ENCODE peak calls at places on chromosomes 4 and X, in eight cellular contexts. One of them, this sample, is unnamed.

GRCh38 chr4:169201144-169202124 is 69.3 kb downstream of the SH3RF1 start:
- DNase-seq in T-helper 9 cell: no peak
- DNase-seq in HT1080: no peak
- DNase-seq in stimulated activated CD8-positive, alpha-beta memory T cell treated with anti-CD3 and anti-CD28 coated beads, Interleukin-7, amount 100 ng/mL, for 1 hour: no peak
- DNase-seq in effector memory CD8-positive, alpha-beta T cell: no peak
- DNase-seq in cardiac muscle cell: no peak
- DNase-seq in NCI-H1105: no peak
- DNase-seq in NCI-H1092 treated with DMSO at 0.1 percent for 48 hours: no peak
- DNase-seq in this sample: no peak

GRCh38 chr4:125703443-125703842 is 388.7 kb downstream of the FAT4 start:
- DNase-seq in T-helper 9 cell: no peak
- DNase-seq in HT1080: peak; percentile 37
- DNase-seq in stimulated activated CD8-positive, alpha-beta memory T cell treated with anti-CD3 and anti-CD28 coated beads, Interleukin-7, amount 100 ng/mL, for 1 hour: no peak
- DNase-seq in effector memory CD8-positive, alpha-beta T cell: no peak
- DNase-seq in cardiac muscle cell: no peak
- DNase-seq in NCI-H1105: no peak
- DNase-seq in NCI-H1092 treated with DMSO at 0.1 percent for 48 hours: no peak
- DNase-seq in this sample: no peak

GRCh38 chr4:121900132-121900983 is 30.1 kb upstream of the BBS7 start:
- DNase-seq in T-helper 9 cell: peak; percentile 23
- DNase-seq in HT1080: peak; percentile 48
- DNase-seq in stimulated activated CD8-positive, alpha-beta memory T cell treated with anti-CD3 and anti-CD28 coated beads, Interleukin-7, amount 100 ng/mL, for 1 hour: no peak
- DNase-seq in effector memory CD8-positive, alpha-beta T cell: peak; percentile 48
- DNase-seq in cardiac muscle cell: peak; percentile 69
- DNase-seq in NCI-H1105: no peak
- DNase-seq in NCI-H1092 treated with DMSO at 0.1 percent for 48 hours: peak; percentile 4
- DNase-seq in this sample: peak; percentile 11

GRCh38 chr4:121726642-121727268 is 30.0 kb upstream of the ANXA5 start:
- DNase-seq in T-helper 9 cell: no peak
- DNase-seq in HT1080: peak; percentile 67
- DNase-seq in stimulated activated CD8-positive, alpha-beta memory T cell treated with anti-CD3 and anti-CD28 coated beads, Interleukin-7, amount 100 ng/mL, for 1 hour: no peak
- DNase-seq in effector memory CD8-positive, alpha-beta T cell: peak; percentile 17
- DNase-seq in cardiac muscle cell: peak; percentile 57
- DNase-seq in NCI-H1105: no peak
- DNase-seq in NCI-H1092 treated with DMSO at 0.1 percent for 48 hours: peak; percentile 44
- DNase-seq in this sample: peak; percentile 36

GRCh38 chr4:112857461-112857860 is 192.0 kb upstream of the ANK2 start:
- DNase-seq in T-helper 9 cell: no peak
- DNase-seq in HT1080: peak; percentile 93
- DNase-seq in stimulated activated CD8-positive, alpha-beta memory T cell treated with anti-CD3 and anti-CD28 coated beads, Interleukin-7, amount 100 ng/mL, for 1 hour: no peak
- DNase-seq in effector memory CD8-positive, alpha-beta T cell: no peak
- DNase-seq in cardiac muscle cell: no peak
- DNase-seq in NCI-H1105: no peak
- DNase-seq in NCI-H1092 treated with DMSO at 0.1 percent for 48 hours: no peak
- DNase-seq in this sample: peak; percentile 24

GRCh38 chrX:48896611-48897011 is 957 bp downstream of the TIMM17B start:
- DNase-seq in T-helper 9 cell: no peak
- DNase-seq in HT1080: no peak
- DNase-seq in stimulated activated CD8-positive, alpha-beta memory T cell treated with anti-CD3 and anti-CD28 coated beads, Interleukin-7, amount 100 ng/mL, for 1 hour: no peak
- DNase-seq in effector memory CD8-positive, alpha-beta T cell: no peak
- DNase-seq in cardiac muscle cell: no peak
- DNase-seq in NCI-H1105: no peak
- DNase-seq in NCI-H1092 treated with DMSO at 0.1 percent for 48 hours: no peak
- DNase-seq in this sample: peak; percentile 7

GRCh38 chr4:186724861-186725419 is 1.3 kb upstream of the FAT1 start:
- DNase-seq in T-helper 9 cell: no peak
- DNase-seq in HT1080: peak; percentile 28
- DNase-seq in stimulated activated CD8-positive, alpha-beta memory T cell treated with anti-CD3 and anti-CD28 coated beads, Interleukin-7, amount 100 ng/mL, for 1 hour: no peak
- DNase-seq in effector memory CD8-positive, alpha-beta T cell: no peak
- DNase-seq in cardiac muscle cell: peak; percentile 23
- DNase-seq in NCI-H1105: no peak
- DNase-seq in NCI-H1092 treated with DMSO at 0.1 percent for 48 hours: peak; percentile 19
- DNase-seq in this sample: no peak

GRCh38 chr4:158211288-158211687 is 1.0 kb downstream of the TMEM144 start:
- DNase-seq in T-helper 9 cell: no peak
- DNase-seq in HT1080: no peak
- DNase-seq in stimulated activated CD8-positive, alpha-beta memory T cell treated with anti-CD3 and anti-CD28 coated beads, Interleukin-7, amount 100 ng/mL, for 1 hour: no peak
- DNase-seq in effector memory CD8-positive, alpha-beta T cell: no peak
- DNase-seq in cardiac muscle cell: peak; percentile 2
- DNase-seq in NCI-H1105: no peak
- DNase-seq in NCI-H1092 treated with DMSO at 0.1 percent for 48 hours: no peak
- DNase-seq in this sample: no peak

GRCh38 chrX:11757729-11758399 is at the start of gene MSL3:
- DNase-seq in T-helper 9 cell: no peak
- DNase-seq in HT1080: peak; percentile 45
- DNase-seq in stimulated activated CD8-positive, alpha-beta memory T cell treated with anti-CD3 and anti-CD28 coated beads, Interleukin-7, amount 100 ng/mL, for 1 hour: peak; percentile 13
- DNase-seq in effector memory CD8-positive, alpha-beta T cell: peak; percentile 45
- DNase-seq in cardiac muscle cell: peak; percentile 83
- DNase-seq in NCI-H1105: no peak
- DNase-seq in NCI-H1092 treated with DMSO at 0.1 percent for 48 hours: peak; percentile 57
- DNase-seq in this sample: peak; percentile 71

GRCh38 chrX:40107291-40108083 is 9.7 kb upstream of the BCOR start:
- DNase-seq in T-helper 9 cell: no peak
- DNase-seq in HT1080: no peak
- DNase-seq in stimulated activated CD8-positive, alpha-beta memory T cell treated with anti-CD3 and anti-CD28 coated beads, Interleukin-7, amount 100 ng/mL, for 1 hour: no peak
- DNase-seq in effector memory CD8-positive, alpha-beta T cell: no peak
- DNase-seq in cardiac muscle cell: peak; percentile 73
- DNase-seq in NCI-H1105: peak; percentile 73
- DNase-seq in NCI-H1092 treated with DMSO at 0.1 percent for 48 hours: peak; percentile 71
- DNase-seq in this sample: no peak

GRCh38 chr4:2781911-2782310 is 11.0 kb upstream of the SH3BP2 start:
- DNase-seq in T-helper 9 cell: no peak
- DNase-seq in HT1080: no peak
- DNase-seq in stimulated activated CD8-positive, alpha-beta memory T cell treated with anti-CD3 and anti-CD28 coated beads, Interleukin-7, amount 100 ng/mL, for 1 hour: no peak
- DNase-seq in effector memory CD8-positive, alpha-beta T cell: no peak
- DNase-seq in cardiac muscle cell: no peak
- DNase-seq in NCI-H1105: no peak
- DNase-seq in NCI-H1092 treated with DMSO at 0.1 percent for 48 hours: no peak
- DNase-seq in this sample: no peak

GRCh38 chrX:107683124-107683895 is 55.0 kb downstream of the PRPS1 start:
- DNase-seq in T-helper 9 cell: no peak
- DNase-seq in HT1080: no peak
- DNase-seq in stimulated activated CD8-positive, alpha-beta memory T cell treated with anti-CD3 and anti-CD28 coated beads, Interleukin-7, amount 100 ng/mL, for 1 hour: no peak
- DNase-seq in effector memory CD8-positive, alpha-beta T cell: no peak
- DNase-seq in cardiac muscle cell: no peak
- DNase-seq in NCI-H1105: no peak
- DNase-seq in NCI-H1092 treated with DMSO at 0.1 percent for 48 hours: no peak
- DNase-seq in this sample: no peak

GRCh38 chr4:48271048-48271452 is 1.4 kb upstream of the TEC start:
- DNase-seq in T-helper 9 cell: no peak
- DNase-seq in HT1080: no peak
- DNase-seq in stimulated activated CD8-positive, alpha-beta memory T cell treated with anti-CD3 and anti-CD28 coated beads, Interleukin-7, amount 100 ng/mL, for 1 hour: no peak
- DNase-seq in effector memory CD8-positive, alpha-beta T cell: no peak
- DNase-seq in cardiac muscle cell: no peak
- DNase-seq in NCI-H1105: no peak
- DNase-seq in NCI-H1092 treated with DMSO at 0.1 percent for 48 hours: no peak
- DNase-seq in this sample: no peak

GRCh38 chr4:184459413-184459812 is 14.9 kb downstream of the IRF2 start:
- DNase-seq in T-helper 9 cell: no peak
- DNase-seq in HT1080: peak; percentile 63
- DNase-seq in stimulated activated CD8-positive, alpha-beta memory T cell treated with anti-CD3 and anti-CD28 coated beads, Interleukin-7, amount 100 ng/mL, for 1 hour: no peak
- DNase-seq in effector memory CD8-positive, alpha-beta T cell: no peak
- DNase-seq in cardiac muscle cell: no peak
- DNase-seq in NCI-H1105: no peak
- DNase-seq in NCI-H1092 treated with DMSO at 0.1 percent for 48 hours: no peak
- DNase-seq in this sample: no peak

GRCh38 chrX:80807606-80808159 is 2.0 kb downstream of the BRWD3 start:
- DNase-seq in T-helper 9 cell: no peak
- DNase-seq in HT1080: no peak
- DNase-seq in stimulated activated CD8-positive, alpha-beta memory T cell treated with anti-CD3 and anti-CD28 coated beads, Interleukin-7, amount 100 ng/mL, for 1 hour: no peak
- DNase-seq in effector memory CD8-positive, alpha-beta T cell: no peak
- DNase-seq in cardiac muscle cell: no peak
- DNase-seq in NCI-H1105: no peak
- DNase-seq in NCI-H1092 treated with DMSO at 0.1 percent for 48 hours: peak; percentile 38
- DNase-seq in this sample: no peak

GRCh38 chr4:53651142-53651720 is 59.9 kb upstream of the LNX1 start:
- DNase-seq in T-helper 9 cell: no peak
- DNase-seq in HT1080: no peak
- DNase-seq in stimulated activated CD8-positive, alpha-beta memory T cell treated with anti-CD3 and anti-CD28 coated beads, Interleukin-7, amount 100 ng/mL, for 1 hour: no peak
- DNase-seq in effector memory CD8-positive, alpha-beta T cell: no peak
- DNase-seq in cardiac muscle cell: no peak
- DNase-seq in NCI-H1105: no peak
- DNase-seq in NCI-H1092 treated with DMSO at 0.1 percent for 48 hours: no peak
- DNase-seq in this sample: no peak

GRCh38 chrX:12139934-12140611 is 1.8 kb downstream of the FRMPD4 start:
- DNase-seq in T-helper 9 cell: no peak
- DNase-seq in HT1080: no peak
- DNase-seq in stimulated activated CD8-positive, alpha-beta memory T cell treated with anti-CD3 and anti-CD28 coated beads, Interleukin-7, amount 100 ng/mL, for 1 hour: no peak
- DNase-seq in effector memory CD8-positive, alpha-beta T cell: no peak
- DNase-seq in cardiac muscle cell: no peak
- DNase-seq in NCI-H1105: no peak
- DNase-seq in NCI-H1092 treated with DMSO at 0.1 percent for 48 hours: no peak
- DNase-seq in this sample: no peak

GRCh38 chrX:7574325-7574724 is 268.6 kb upstream of the VCX start:
- DNase-seq in T-helper 9 cell: no peak
- DNase-seq in HT1080: peak; percentile 28
- DNase-seq in stimulated activated CD8-positive, alpha-beta memory T cell treated with anti-CD3 and anti-CD28 coated beads, Interleukin-7, amount 100 ng/mL, for 1 hour: no peak
- DNase-seq in effector memory CD8-positive, alpha-beta T cell: no peak
- DNase-seq in cardiac muscle cell: peak; percentile 80
- DNase-seq in NCI-H1105: no peak
- DNase-seq in NCI-H1092 treated with DMSO at 0.1 percent for 48 hours: no peak
- DNase-seq in this sample: no peak

GRCh38 chr4:139530833-139531427 is 25.1 kb downstream of the SETD7 start:
- DNase-seq in T-helper 9 cell: peak; percentile 53
- DNase-seq in HT1080: peak; percentile 34
- DNase-seq in stimulated activated CD8-positive, alpha-beta memory T cell treated with anti-CD3 and anti-CD28 coated beads, Interleukin-7, amount 100 ng/mL, for 1 hour: no peak
- DNase-seq in effector memory CD8-positive, alpha-beta T cell: peak; percentile 66
- DNase-seq in cardiac muscle cell: peak; percentile 66
- DNase-seq in NCI-H1105: peak; percentile 0
- DNase-seq in NCI-H1092 treated with DMSO at 0.1 percent for 48 hours: peak; percentile 22
- DNase-seq in this sample: peak; percentile 34

GRCh38 chrX:56729152-56729557 is at the start of gene NBDY:
- DNase-seq in T-helper 9 cell: peak; percentile 9
- DNase-seq in HT1080: peak; percentile 53
- DNase-seq in stimulated activated CD8-positive, alpha-beta memory T cell treated with anti-CD3 and anti-CD28 coated beads, Interleukin-7, amount 100 ng/mL, for 1 hour: no peak
- DNase-seq in effector memory CD8-positive, alpha-beta T cell: peak; percentile 1
- DNase-seq in cardiac muscle cell: peak; percentile 58
- DNase-seq in NCI-H1105: peak; percentile 42
- DNase-seq in NCI-H1092 treated with DMSO at 0.1 percent for 48 hours: peak; percentile 70
- DNase-seq in this sample: no peak

GRCh38 chrX:1178580-1179057 is 33.8 kb downstream of the CRLF2 start:
- DNase-seq in T-helper 9 cell: no peak
- DNase-seq in HT1080: no peak
- DNase-seq in stimulated activated CD8-positive, alpha-beta memory T cell treated with anti-CD3 and anti-CD28 coated beads, Interleukin-7, amount 100 ng/mL, for 1 hour: no peak
- DNase-seq in effector memory CD8-positive, alpha-beta T cell: no peak
- DNase-seq in cardiac muscle cell: peak; percentile 23
- DNase-seq in NCI-H1105: no peak
- DNase-seq in NCI-H1092 treated with DMSO at 0.1 percent for 48 hours: no peak
- DNase-seq in this sample: no peak

GRCh38 chrX:13341491-13342101 is 21.7 kb upstream of the ATXN3L start:
- DNase-seq in T-helper 9 cell: no peak
- DNase-seq in HT1080: peak; percentile 32
- DNase-seq in stimulated activated CD8-positive, alpha-beta memory T cell treated with anti-CD3 and anti-CD28 coated beads, Interleukin-7, amount 100 ng/mL, for 1 hour: no peak
- DNase-seq in effector memory CD8-positive, alpha-beta T cell: no peak
- DNase-seq in cardiac muscle cell: no peak
- DNase-seq in NCI-H1105: no peak
- DNase-seq in NCI-H1092 treated with DMSO at 0.1 percent for 48 hours: no peak
- DNase-seq in this sample: no peak

GRCh38 chrX:638482-639131 is 8.0 kb downstream of the SHOX start:
- DNase-seq in T-helper 9 cell: no peak
- DNase-seq in HT1080: no peak
- DNase-seq in stimulated activated CD8-positive, alpha-beta memory T cell treated with anti-CD3 and anti-CD28 coated beads, Interleukin-7, amount 100 ng/mL, for 1 hour: no peak
- DNase-seq in effector memory CD8-positive, alpha-beta T cell: no peak
- DNase-seq in cardiac muscle cell: no peak
- DNase-seq in NCI-H1105: no peak
- DNase-seq in NCI-H1092 treated with DMSO at 0.1 percent for 48 hours: no peak
- DNase-seq in this sample: no peak

GRCh38 chrX:154333837-154334271 is 38.3 kb downstream of the TKTL1 start:
- DNase-seq in T-helper 9 cell: no peak
- DNase-seq in HT1080: no peak
- DNase-seq in stimulated activated CD8-positive, alpha-beta memory T cell treated with anti-CD3 and anti-CD28 coated beads, Interleukin-7, amount 100 ng/mL, for 1 hour: no peak
- DNase-seq in effector memory CD8-positive, alpha-beta T cell: no peak
- DNase-seq in cardiac muscle cell: no peak
- DNase-seq in NCI-H1105: no peak
- DNase-seq in NCI-H1092 treated with DMSO at 0.1 percent for 48 hours: no peak
- DNase-seq in this sample: no peak

GRCh38 chr4:72767903-72768817 is 199.1 kb upstream of the ADAMTS3 start:
- DNase-seq in T-helper 9 cell: no peak
- DNase-seq in HT1080: peak; percentile 76
- DNase-seq in stimulated activated CD8-positive, alpha-beta memory T cell treated with anti-CD3 and anti-CD28 coated beads, Interleukin-7, amount 100 ng/mL, for 1 hour: no peak
- DNase-seq in effector memory CD8-positive, alpha-beta T cell: no peak
- DNase-seq in cardiac muscle cell: no peak
- DNase-seq in NCI-H1105: no peak
- DNase-seq in NCI-H1092 treated with DMSO at 0.1 percent for 48 hours: no peak
- DNase-seq in this sample: peak; percentile 11

GRCh38 chrX:153517941-153518834 is 746 bp downstream of the ATP2B3 start:
- DNase-seq in T-helper 9 cell: no peak
- DNase-seq in HT1080: no peak
- DNase-seq in stimulated activated CD8-positive, alpha-beta memory T cell treated with anti-CD3 and anti-CD28 coated beads, Interleukin-7, amount 100 ng/mL, for 1 hour: no peak
- DNase-seq in effector memory CD8-positive, alpha-beta T cell: no peak
- DNase-seq in cardiac muscle cell: no peak
- DNase-seq in NCI-H1105: no peak
- DNase-seq in NCI-H1092 treated with DMSO at 0.1 percent for 48 hours: no peak
- DNase-seq in this sample: no peak

GRCh38 chr4:148108776-148109175 is 333.4 kb downstream of the NR3C2 start:
- DNase-seq in T-helper 9 cell: no peak
- DNase-seq in HT1080: no peak
- DNase-seq in stimulated activated CD8-positive, alpha-beta memory T cell treated with anti-CD3 and anti-CD28 coated beads, Interleukin-7, amount 100 ng/mL, for 1 hour: no peak
- DNase-seq in effector memory CD8-positive, alpha-beta T cell: no peak
- DNase-seq in cardiac muscle cell: no peak
- DNase-seq in NCI-H1105: no peak
- DNase-seq in NCI-H1092 treated with DMSO at 0.1 percent for 48 hours: no peak
- DNase-seq in this sample: no peak

GRCh38 chr4:3009422-3009821 is 46.1 kb downstream of the GRK4 start:
- DNase-seq in T-helper 9 cell: no peak
- DNase-seq in HT1080: no peak
- DNase-seq in stimulated activated CD8-positive, alpha-beta memory T cell treated with anti-CD3 and anti-CD28 coated beads, Interleukin-7, amount 100 ng/mL, for 1 hour: no peak
- DNase-seq in effector memory CD8-positive, alpha-beta T cell: no peak
- DNase-seq in cardiac muscle cell: peak; percentile 16
- DNase-seq in NCI-H1105: no peak
- DNase-seq in NCI-H1092 treated with DMSO at 0.1 percent for 48 hours: no peak
- DNase-seq in this sample: no peak

This sample was measured in frontal cortex.